ENCODE peak calls at places on chromosome 3, in ten cellular contexts. One of them, this sample, is unnamed. For H3K4me1, the result is how much of the 10 kb centered on the place peaks cover.

GRCh38 chr3:154795582-154795981 is 284.5 kb upstream of the MME start:
- DNase-seq in right lobe of liver: no peak
- DNase-seq in sigmoid colon: no peak
- DNase-seq in gastrocnemius medialis: no peak
- DNase-seq in kidney: no peak
- DNase-seq in foreskin keratinocyte: peak
- DNase-seq in pancreas: no peak
- DNase-seq in tibial artery: no peak
- DNase-seq in Panc1: no peak
- DNase-seq in keratinocyte: peak
- DNase-seq in this sample: no peak

GRCh38 chr3:47003461-47004368 is 24.2 kb downstream of the NBEAL2 start:
- DNase-seq in right lobe of liver: peak
- DNase-seq in sigmoid colon: peak
- DNase-seq in gastrocnemius medialis: no peak
- DNase-seq in kidney: peak
- DNase-seq in foreskin keratinocyte: no peak
- DNase-seq in pancreas: peak
- DNase-seq in tibial artery: peak
- DNase-seq in Panc1: no peak
- DNase-seq in keratinocyte: no peak
- DNase-seq in this sample: peak

GRCh38 chr3:189794518-189794917 is 163.3 kb downstream of the TP63 start:
- DNase-seq in right lobe of liver: no peak
- DNase-seq in sigmoid colon: no peak
- DNase-seq in gastrocnemius medialis: no peak
- DNase-seq in kidney: no peak
- DNase-seq in foreskin keratinocyte: no peak
- DNase-seq in pancreas: no peak
- DNase-seq in tibial artery: no peak
- DNase-seq in Panc1: no peak
- DNase-seq in keratinocyte: no peak
- DNase-seq in this sample: no peak

GRCh38 chr3:144590854-144591253 is 619.2 kb downstream of the DIPK2A start:
- DNase-seq in right lobe of liver: no peak
- DNase-seq in sigmoid colon: no peak
- DNase-seq in gastrocnemius medialis: no peak
- DNase-seq in kidney: no peak
- DNase-seq in foreskin keratinocyte: peak
- DNase-seq in pancreas: no peak
- DNase-seq in tibial artery: no peak
- DNase-seq in Panc1: no peak
- DNase-seq in keratinocyte: no peak
- DNase-seq in this sample: no peak

GRCh38 chr3:114538211-114538610 is 244.4 kb downstream of the TIGIT start:
- DNase-seq in right lobe of liver: no peak
- DNase-seq in sigmoid colon: no peak
- DNase-seq in gastrocnemius medialis: no peak
- DNase-seq in kidney: no peak
- DNase-seq in foreskin keratinocyte: no peak
- DNase-seq in pancreas: no peak
- DNase-seq in tibial artery: no peak
- DNase-seq in Panc1: no peak
- DNase-seq in keratinocyte: no peak
- DNase-seq in this sample: no peak

GRCh38 chr3:32813180-32813579 is 4.6 kb upstream of the TRIM71 start:
- DNase-seq in right lobe of liver: no peak
- DNase-seq in sigmoid colon: no peak
- DNase-seq in gastrocnemius medialis: no peak
- DNase-seq in kidney: no peak
- DNase-seq in foreskin keratinocyte: no peak
- DNase-seq in pancreas: no peak
- DNase-seq in tibial artery: no peak
- DNase-seq in Panc1: no peak
- DNase-seq in keratinocyte: no peak
- DNase-seq in this sample: no peak

GRCh38 chr3:110995461-110996226 is 76.0 kb upstream of the NECTIN3 start:
- DNase-seq in right lobe of liver: no peak
- DNase-seq in sigmoid colon: no peak
- DNase-seq in gastrocnemius medialis: no peak
- DNase-seq in kidney: no peak
- DNase-seq in foreskin keratinocyte: peak
- DNase-seq in pancreas: no peak
- DNase-seq in tibial artery: no peak
- DNase-seq in Panc1: no peak
- DNase-seq in keratinocyte: no peak
- DNase-seq in this sample: no peak

GRCh38 chr3:1439395-1439794 is 346.6 kb downstream of the CNTN6 start:
- DNase-seq in right lobe of liver: no peak
- DNase-seq in sigmoid colon: no peak
- DNase-seq in gastrocnemius medialis: no peak
- DNase-seq in kidney: no peak
- DNase-seq in foreskin keratinocyte: no peak
- DNase-seq in pancreas: peak
- DNase-seq in tibial artery: no peak
- DNase-seq in Panc1: no peak
- DNase-seq in keratinocyte: no peak
- DNase-seq in this sample: no peak

GRCh38 chr3:71380096-71380495 is 203.4 kb downstream of the FOXP1 start:
- DNase-seq in right lobe of liver: no peak
- DNase-seq in sigmoid colon: no peak
- DNase-seq in gastrocnemius medialis: peak
- DNase-seq in kidney: no peak
- DNase-seq in foreskin keratinocyte: no peak
- DNase-seq in pancreas: no peak
- DNase-seq in tibial artery: no peak
- DNase-seq in Panc1: no peak
- DNase-seq in keratinocyte: no peak
- DNase-seq in this sample: no peak

GRCh38 chr3:16060945-16061344 is 113.5 kb upstream of the GALNT15 start:
- DNase-seq in right lobe of liver: peak
- DNase-seq in sigmoid colon: peak
- DNase-seq in gastrocnemius medialis: peak
- DNase-seq in kidney: no peak
- DNase-seq in foreskin keratinocyte: peak
- DNase-seq in pancreas: no peak
- DNase-seq in tibial artery: peak
- DNase-seq in Panc1: no peak
- DNase-seq in keratinocyte: no peak
- DNase-seq in this sample: no peak

GRCh38 chr3:46359748-46360509 is 6.0 kb downstream of the CCR2 start:
- DNase-seq in right lobe of liver: no peak
- DNase-seq in sigmoid colon: no peak
- DNase-seq in gastrocnemius medialis: no peak
- DNase-seq in kidney: no peak
- DNase-seq in foreskin keratinocyte: peak
- DNase-seq in pancreas: no peak
- DNase-seq in tibial artery: no peak
- DNase-seq in Panc1: no peak
- DNase-seq in keratinocyte: no peak
- DNase-seq in this sample: no peak

GRCh38 chr3:14569474-14569873 is 29.3 kb upstream of the GRIP2 start:
- DNase-seq in right lobe of liver: no peak
- DNase-seq in sigmoid colon: no peak
- DNase-seq in gastrocnemius medialis: no peak
- DNase-seq in kidney: no peak
- DNase-seq in foreskin keratinocyte: no peak
- DNase-seq in pancreas: no peak
- DNase-seq in tibial artery: no peak
- DNase-seq in Panc1: no peak
- DNase-seq in keratinocyte: no peak
- DNase-seq in this sample: no peak

GRCh38 chr3:10952525-10952924 is 40.0 kb upstream of the SLC6A1 start:
- DNase-seq in right lobe of liver: no peak
- DNase-seq in sigmoid colon: no peak
- DNase-seq in gastrocnemius medialis: no peak
- DNase-seq in kidney: no peak
- DNase-seq in foreskin keratinocyte: no peak
- DNase-seq in pancreas: no peak
- DNase-seq in tibial artery: no peak
- DNase-seq in Panc1: no peak
- DNase-seq in keratinocyte: no peak
- DNase-seq in this sample: no peak

GRCh38 chr3:16606398-16606797 is 1.2 kb upstream of the DAZL start:
- DNase-seq in right lobe of liver: no peak
- DNase-seq in sigmoid colon: no peak
- DNase-seq in gastrocnemius medialis: no peak
- DNase-seq in kidney: no peak
- DNase-seq in foreskin keratinocyte: peak
- DNase-seq in pancreas: no peak
- DNase-seq in tibial artery: no peak
- DNase-seq in Panc1: no peak
- DNase-seq in keratinocyte: no peak
- DNase-seq in this sample: no peak

GRCh38 chr3:24375947-24376384 is 118.7 kb downstream of the THRB start:
- DNase-seq in right lobe of liver: no peak
- DNase-seq in sigmoid colon: no peak
- DNase-seq in gastrocnemius medialis: no peak
- DNase-seq in kidney: no peak
- DNase-seq in foreskin keratinocyte: no peak
- DNase-seq in pancreas: peak
- DNase-seq in tibial artery: no peak
- DNase-seq in Panc1: no peak
- DNase-seq in keratinocyte: no peak
- DNase-seq in this sample: no peak

GRCh38 chr3:24372559-24373197 is 122.0 kb downstream of the THRB start:
- DNase-seq in right lobe of liver: no peak
- DNase-seq in sigmoid colon: no peak
- DNase-seq in gastrocnemius medialis: no peak
- DNase-seq in kidney: no peak
- DNase-seq in foreskin keratinocyte: no peak
- DNase-seq in pancreas: no peak
- DNase-seq in tibial artery: no peak
- DNase-seq in Panc1: no peak
- DNase-seq in keratinocyte: no peak
- DNase-seq in this sample: no peak

GRCh38 chr3:24374801-24375200 is 119.8 kb downstream of the THRB start:
- DNase-seq in right lobe of liver: no peak
- DNase-seq in sigmoid colon: no peak
- DNase-seq in gastrocnemius medialis: no peak
- DNase-seq in kidney: no peak
- DNase-seq in foreskin keratinocyte: no peak
- DNase-seq in pancreas: no peak
- DNase-seq in tibial artery: no peak
- DNase-seq in Panc1: no peak
- DNase-seq in keratinocyte: no peak
- DNase-seq in this sample: no peak

GRCh38 chr3:24370352-24370751 is 124.3 kb downstream of the THRB start:
- DNase-seq in right lobe of liver: no peak
- DNase-seq in sigmoid colon: no peak
- DNase-seq in gastrocnemius medialis: no peak
- DNase-seq in kidney: no peak
- DNase-seq in foreskin keratinocyte: no peak
- DNase-seq in pancreas: no peak
- DNase-seq in tibial artery: no peak
- DNase-seq in Panc1: no peak
- DNase-seq in keratinocyte: no peak
- DNase-seq in this sample: no peak

GRCh38 chr3:24373198-24373959 is 121.3 kb downstream of the THRB start:
- DNase-seq in right lobe of liver: peak
- DNase-seq in sigmoid colon: peak
- DNase-seq in gastrocnemius medialis: peak
- DNase-seq in kidney: no peak
- DNase-seq in foreskin keratinocyte: no peak
- DNase-seq in pancreas: peak
- DNase-seq in tibial artery: no peak
- DNase-seq in Panc1: no peak
- DNase-seq in keratinocyte: no peak
- DNase-seq in this sample: peak
- H3K4me1 ChIP-seq in right lobe of liver: under half
- H3K4me1 ChIP-seq in sigmoid colon: half or more
- H3K4me1 ChIP-seq in gastrocnemius medialis: half or more
- H3K4me1 ChIP-seq in kidney: under half
- H3K4me1 ChIP-seq in foreskin keratinocyte: under half
- H3K4me1 ChIP-seq in pancreas: under half
- H3K4me1 ChIP-seq in tibial artery: under half
- H3K4me1 ChIP-seq in Panc1: under half
- H3K4me1 ChIP-seq in keratinocyte: under half
- H3K4me1 ChIP-seq in this sample: under half

DNA sequence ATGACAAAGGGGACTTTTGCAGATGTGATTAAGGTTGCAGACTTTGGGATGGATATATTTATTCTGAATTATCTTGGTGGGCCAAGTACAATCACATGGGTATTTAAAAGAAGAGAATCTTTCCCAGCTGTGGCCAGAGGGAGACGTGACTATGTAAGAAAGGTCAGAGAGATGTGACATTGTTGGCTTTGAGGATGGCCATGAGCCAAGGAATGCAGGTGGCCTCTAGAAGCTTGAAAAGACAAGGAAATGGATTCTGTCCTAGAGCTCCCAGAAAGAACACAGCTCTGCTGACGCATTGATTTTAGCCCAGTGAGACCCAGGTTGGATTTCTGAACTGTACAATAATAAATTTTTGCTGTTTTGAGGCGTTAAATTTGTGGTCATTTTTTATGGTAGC is 616.0 kb upstream of the TBL1XR1 start:
- DNase-seq in right lobe of liver: peak
- DNase-seq in sigmoid colon: peak
- DNase-seq in gastrocnemius medialis: peak
- DNase-seq in kidney: no peak
- DNase-seq in foreskin keratinocyte: no peak
- DNase-seq in pancreas: peak
- DNase-seq in tibial artery: no peak
- DNase-seq in Panc1: no peak
- DNase-seq in keratinocyte: no peak
- DNase-seq in this sample: peak
- H3K4me1 ChIP-seq in right lobe of liver: under half
- H3K4me1 ChIP-seq in sigmoid colon: under half
- H3K4me1 ChIP-seq in gastrocnemius medialis: under half
- H3K4me1 ChIP-seq in kidney: under half
- H3K4me1 ChIP-seq in foreskin keratinocyte: under half
- H3K4me1 ChIP-seq in pancreas: under half
- H3K4me1 ChIP-seq in tibial artery: under half
- H3K4me1 ChIP-seq in Panc1: under half
- H3K4me1 ChIP-seq in keratinocyte: under half
- H3K4me1 ChIP-seq in this sample: half or more

GRCh38 chr3:195405646-195406045 is 37.2 kb downstream of the ACAP2 start:
- DNase-seq in right lobe of liver: no peak
- DNase-seq in sigmoid colon: no peak
- DNase-seq in gastrocnemius medialis: no peak
- DNase-seq in kidney: no peak
- DNase-seq in foreskin keratinocyte: no peak
- DNase-seq in pancreas: no peak
- DNase-seq in tibial artery: no peak
- DNase-seq in Panc1: no peak
- DNase-seq in keratinocyte: no peak
- DNase-seq in this sample: no peak
- H3K4me1 ChIP-seq in right lobe of liver: under half
- H3K4me1 ChIP-seq in sigmoid colon: under half
- H3K4me1 ChIP-seq in gastrocnemius medialis: under half
- H3K4me1 ChIP-seq in kidney: under half
- H3K4me1 ChIP-seq in foreskin keratinocyte: under half
- H3K4me1 ChIP-seq in pancreas: under half
- H3K4me1 ChIP-seq in tibial artery: under half
- H3K4me1 ChIP-seq in Panc1: under half
- H3K4me1 ChIP-seq in keratinocyte: under half
- H3K4me1 ChIP-seq in this sample: under half

DNA sequence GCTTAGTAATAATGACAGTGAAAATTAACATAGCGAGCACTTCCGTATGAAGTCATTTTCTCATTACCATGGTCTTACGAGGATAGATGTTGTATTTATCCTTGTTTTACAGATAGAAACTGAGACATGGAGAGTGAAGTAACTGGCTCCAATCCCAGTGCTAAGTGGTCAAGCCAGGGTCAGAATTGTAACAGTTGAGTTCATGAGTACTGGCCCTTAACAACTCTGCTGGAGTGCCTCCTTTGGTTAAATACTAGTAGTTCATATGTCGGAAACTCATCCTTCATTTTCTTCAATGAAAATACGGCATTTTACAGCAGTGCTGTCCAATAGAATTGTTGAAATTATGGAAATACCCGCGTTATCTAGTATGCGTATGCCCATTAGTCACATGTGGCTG is 32.4 kb downstream of the FNDC3B start:
- DNase-seq in right lobe of liver: no peak
- DNase-seq in sigmoid colon: no peak
- DNase-seq in gastrocnemius medialis: no peak
- DNase-seq in kidney: no peak
- DNase-seq in foreskin keratinocyte: no peak
- DNase-seq in pancreas: no peak
- DNase-seq in tibial artery: no peak
- DNase-seq in Panc1: no peak
- DNase-seq in keratinocyte: no peak
- DNase-seq in this sample: no peak
- H3K4me1 ChIP-seq in right lobe of liver: under half
- H3K4me1 ChIP-seq in sigmoid colon: half or more
- H3K4me1 ChIP-seq in gastrocnemius medialis: half or more
- H3K4me1 ChIP-seq in kidney: under half
- H3K4me1 ChIP-seq in foreskin keratinocyte: under half
- H3K4me1 ChIP-seq in pancreas: under half
- H3K4me1 ChIP-seq in tibial artery: under half
- H3K4me1 ChIP-seq in Panc1: half or more
- H3K4me1 ChIP-seq in keratinocyte: under half
- H3K4me1 ChIP-seq in this sample: half or more